ENCODE peak calls at places on chromosome 17, in eight cellular contexts. L is AG04450, U is coronary artery, O is heart left ventricle, K is right atrium auricular region, B is AG10803, E is fibroblast of pulmonary artery, X is mesothelial cell of epicardium. A is an unnamed sample.

GRCh38 chr17:44110011-44110686 is 13.3 kb downstream of the HDAC5 start:
- DNase-seq in L (no peak), U (peak), O (no peak), K (no peak), B (no peak), E (no peak), X (no peak), A (no peak)

GRCh38 chr17:80755650-80756405 is 211.2 kb downstream of the RPTOR start:
- DNase-seq in L (no peak), U (no peak), O (no peak), K (no peak), B (no peak), E (no peak), X (no peak), A (no peak)

GRCh38 chr17:1561420-1562177 is 993 bp downstream of the PITPNA start:
- DNase-seq in L (no peak), U (no peak), O (no peak), K (no peak), B (no peak), E (peak), X (no peak), A (no peak)

GRCh38 chr17:21283482-21284318 is 811 bp upstream of the MAP2K3 start:
- DNase-seq in L (no peak), U (peak), O (no peak), K (no peak), B (no peak), E (no peak), X (no peak), A (peak)

GRCh38 chr17:19714542-19715411 is 1.6 kb downstream of the SLC47A2 start:
- DNase-seq in L (no peak), U (peak), O (no peak), K (no peak), B (no peak), E (no peak), X (no peak), A (no peak)

GRCh38 chr17:35809855-35810461 is 674 bp downstream of the TAF15 start:
- DNase-seq in L (no peak), U (peak), O (no peak), K (no peak), B (peak), E (no peak), X (no peak), A (peak)

GRCh38 chr17:17757391-17757791 is 76.1 kb downstream of the RAI1 start:
- DNase-seq in L (no peak), U (no peak), O (no peak), K (no peak), B (no peak), E (no peak), X (no peak), A (no peak)

GRCh38 chr17:10735251-10735650 is 5.4 kb upstream of the TMEM220 start:
- DNase-seq in L (no peak), U (no peak), O (no peak), K (no peak), B (no peak), E (no peak), X (no peak), A (no peak)

GRCh38 chr17:7313028-7313889 is 1.9 kb downstream of the GPS2 start:
- DNase-seq in L (no peak), U (no peak), O (no peak), K (no peak), B (no peak), E (no peak), X (no peak), A (no peak)

GRCh38 chr17:50186661-50187402 is 14.6 kb downstream of the COL1A1 start:
- DNase-seq in L (no peak), U (no peak), O (no peak), K (no peak), B (peak), E (peak), X (no peak), A (no peak)

GRCh38 chr17:57107498-57108101 is 22.6 kb downstream of the AKAP1 start:
- DNase-seq in L (no peak), U (no peak), O (no peak), K (no peak), B (no peak), E (no peak), X (no peak), A (peak)

GRCh38 chr17:382644-383533 is 30.3 kb upstream of the RPH3AL start:
- DNase-seq in L (peak), U (no peak), O (no peak), K (no peak), B (peak), E (peak), X (no peak), A (no peak)

GRCh38 chr17:27780441-27781404 is 19.6 kb downstream of the NOS2 start:
- DNase-seq in L (no peak), U (no peak), O (no peak), K (no peak), B (no peak), E (no peak), X (no peak), A (no peak)

GRCh38 chr17:27951872-27952271 is 58.7 kb upstream of the LYRM9 start:
- DNase-seq in L (no peak), U (no peak), O (no peak), K (no peak), B (no peak), E (no peak), X (no peak), A (no peak)

GRCh38 chr17:80374732-80375118 is 40.2 kb upstream of the ENDOV start:
- DNase-seq in L (no peak), U (no peak), O (no peak), K (no peak), B (no peak), E (no peak), X (no peak), A (no peak)

GRCh38 chr17:48139948-48140347 is 32.4 kb downstream of the SNX11 start:
- DNase-seq in L (no peak), U (no peak), O (no peak), K (no peak), B (no peak), E (peak), X (no peak), A (no peak)
- TF ChIP-seq CTCF in L (no peak), U (no peak), O (no peak), K (no peak), B (no peak), E (no peak), X (no peak), A (no peak)

GRCh38 chr17:39108976-39109375 is 42.5 kb downstream of the PLXDC1 start:
- DNase-seq in L (no peak), U (no peak), O (peak), K (no peak), B (no peak), E (no peak), X (no peak), A (no peak)

GRCh38 chr17:39110435-39111136 is 40.9 kb downstream of the PLXDC1 start:
- DNase-seq in L (no peak), U (no peak), O (peak), K (no peak), B (no peak), E (no peak), X (no peak), A (no peak)

GRCh38 chr17:39107141-39107540 is 44.3 kb downstream of the PLXDC1 start:
- DNase-seq in L (no peak), U (no peak), O (peak), K (no peak), B (no peak), E (no peak), X (no peak), A (no peak)

GRCh38 chr17:39105705-39106104 is 45.7 kb downstream of the PLXDC1 start:
- DNase-seq in L (no peak), U (no peak), O (peak), K (no peak), B (no peak), E (no peak), X (no peak), A (no peak)

GRCh38 chr17:39107973-39108372 is 43.5 kb downstream of the PLXDC1 start:
- DNase-seq in L (no peak), U (no peak), O (peak), K (no peak), B (no peak), E (no peak), X (no peak), A (no peak)
- TF ChIP-seq CTCF in L (peak), U (no peak), O (no peak), K (no peak), B (no peak), E (no peak), X (no peak), A (no peak)

DNA sequence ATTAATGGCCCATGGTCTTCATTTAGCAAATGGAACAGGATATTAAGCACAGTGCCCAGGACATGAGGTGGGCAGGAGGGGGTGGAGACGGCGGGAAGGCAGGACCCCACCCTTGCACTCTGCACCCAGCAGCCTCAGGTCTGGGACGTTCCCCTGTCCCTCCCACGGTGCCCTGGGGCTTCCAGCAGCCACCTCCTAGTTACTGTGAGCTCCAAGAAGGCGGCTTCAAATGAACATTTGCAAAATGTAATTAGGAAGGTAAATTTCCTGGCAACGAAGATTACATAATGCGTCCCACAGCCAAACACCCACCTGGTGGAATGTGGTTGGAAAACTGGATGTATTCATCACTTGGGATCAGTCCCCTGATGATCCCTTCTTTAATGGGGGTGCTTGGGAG is 59.4 kb downstream of the ENGASE start:
- DNase-seq in L (no peak), U (no peak), O (no peak), K (no peak), B (no peak), E (no peak), X (no peak), A (no peak)
- TF ChIP-seq CTCF in L (no peak), U (no peak), O (no peak), K (no peak), B (no peak), E (no peak), X (no peak), A (no peak)

DNA sequence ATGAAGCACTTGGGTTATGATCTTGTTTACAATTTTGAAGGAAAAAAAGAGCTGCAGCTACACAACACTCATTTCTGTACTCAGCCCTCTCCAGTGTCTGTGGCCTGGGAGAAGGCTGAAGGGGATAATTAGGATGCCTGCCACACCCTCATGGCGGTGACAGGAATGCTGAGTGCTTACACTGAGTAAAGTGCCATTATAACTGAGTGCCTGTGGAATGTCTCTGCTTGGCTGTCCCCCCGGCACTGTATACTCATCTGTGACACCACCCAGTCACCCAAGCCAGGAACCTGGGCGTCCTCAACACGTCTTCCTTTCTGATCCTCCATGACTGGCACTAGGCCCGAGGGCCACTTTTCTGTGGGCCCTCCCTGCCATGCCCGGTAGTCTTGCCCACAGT is 3.5 kb upstream of the MRPL38 start:
- DNase-seq in L (no peak), U (no peak), O (peak), K (peak), B (peak), E (no peak), X (no peak), A (no peak)
- TF ChIP-seq CTCF in L (no peak), U (no peak), O (no peak), K (no peak), B (no peak), E (no peak), X (no peak), A (no peak)

DNA sequence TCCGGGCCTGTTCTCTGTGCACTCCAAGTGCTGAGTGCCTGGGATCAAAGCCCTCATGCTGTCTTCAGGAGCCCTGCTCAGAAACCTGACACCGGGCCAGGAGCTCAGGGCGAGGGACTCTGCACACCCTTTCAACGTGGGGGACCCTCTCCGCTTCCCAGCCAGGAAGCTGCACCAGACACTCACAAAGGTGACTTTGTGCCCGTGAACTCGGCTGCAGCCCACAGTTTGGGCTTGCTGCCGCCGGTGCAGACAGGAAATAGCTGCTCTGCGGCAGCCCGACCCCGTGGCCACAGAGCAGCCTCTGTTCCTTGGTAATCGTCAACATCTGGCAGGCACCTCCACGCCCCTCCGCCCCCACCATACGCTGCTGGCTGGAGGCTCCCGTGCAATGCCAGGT is 93.4 kb upstream of the METRNL start:
- DNase-seq in L (no peak), U (no peak), O (no peak), K (peak), B (peak), E (peak), X (no peak), A (no peak)
- TF ChIP-seq CTCF in L (no peak), U (no peak), O (no peak), K (no peak), B (no peak), E (no peak), X (no peak), A (no peak)

DNA sequence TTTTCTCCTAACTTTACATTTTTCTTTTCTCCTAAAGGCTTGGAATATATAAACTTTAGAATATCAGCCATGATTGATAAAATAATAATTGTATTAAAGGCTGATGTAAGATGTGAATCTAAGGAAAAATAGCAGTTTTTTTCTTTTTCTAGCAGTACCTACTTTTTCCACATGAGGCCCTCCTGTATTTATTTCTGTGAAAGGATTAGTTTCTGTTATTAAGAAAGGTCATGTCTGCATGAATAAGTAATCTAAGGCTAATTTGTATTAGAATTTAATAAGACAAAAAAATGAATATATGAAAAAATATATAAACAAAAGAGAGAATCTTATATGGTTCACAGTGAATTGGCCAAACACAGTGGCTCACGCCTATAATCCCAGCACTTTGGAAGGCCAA is 85.3 kb downstream of the STXBP4 start:
- DNase-seq in L (no peak), U (no peak), O (no peak), K (no peak), B (no peak), E (peak), X (no peak), A (peak)
- TF ChIP-seq CTCF in L (peak), U (no peak), O (peak), K (no peak), B (peak), E (peak), X (peak), A (peak)

GRCh38 chr17:29293890-29294579 is at the start of gene NUFIP2:
- DNase-seq in L (peak), U (peak), O (peak), K (peak), B (peak), E (peak), X (peak), A (peak)

GRCh38 chr17:29292992-29293889 is 707 bp downstream of the NUFIP2 start:
- DNase-seq in L (no peak), U (peak), O (peak), K (peak), B (peak), E (peak), X (peak), A (peak)

GRCh38 chr17:29289852-29290251 is 4.1 kb downstream of the NUFIP2 start:
- DNase-seq in L (no peak), U (no peak), O (no peak), K (no peak), B (no peak), E (no peak), X (no peak), A (no peak)

GRCh38 chr17:29292071-29292991 is 1.6 kb downstream of the NUFIP2 start:
- DNase-seq in L (no peak), U (peak), O (peak), K (peak), B (peak), E (peak), X (peak), A (peak)

DNA sequence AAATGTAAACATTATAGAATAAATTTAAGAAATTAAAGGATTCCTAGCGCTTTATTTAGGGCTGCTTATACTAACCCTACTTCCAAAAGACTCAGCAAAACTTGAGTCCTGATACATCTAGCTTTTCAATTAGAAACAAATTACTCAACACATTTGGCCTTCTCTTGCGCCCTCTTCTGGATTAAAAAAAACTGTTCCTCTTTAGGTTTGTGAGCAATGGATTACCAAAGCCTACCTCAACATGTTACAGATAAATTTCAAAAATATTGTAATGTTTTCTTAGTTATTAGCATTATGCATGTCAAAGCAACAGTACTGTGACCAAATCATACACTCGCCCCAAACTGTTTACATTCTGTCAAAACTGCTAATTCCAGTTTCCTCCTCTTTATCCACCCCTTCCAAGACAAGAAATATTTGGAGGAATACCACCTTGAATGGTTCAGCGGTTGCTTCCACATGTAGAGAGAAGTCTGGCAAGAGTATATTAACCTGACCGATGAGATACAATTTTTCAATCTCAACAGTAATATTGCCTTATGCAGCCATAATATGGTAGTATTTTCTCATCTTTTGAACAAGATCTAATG is 2.7 kb downstream of the NUFIP2 start:
- DNase-seq in L (peak), U (no peak), O (no peak), K (no peak), B (peak), E (peak), X (no peak), A (peak)
- TF ChIP-seq CTCF in L (peak), U (peak), O (peak), K (peak), B (peak), E (peak), X (peak), A (peak)

DNA sequence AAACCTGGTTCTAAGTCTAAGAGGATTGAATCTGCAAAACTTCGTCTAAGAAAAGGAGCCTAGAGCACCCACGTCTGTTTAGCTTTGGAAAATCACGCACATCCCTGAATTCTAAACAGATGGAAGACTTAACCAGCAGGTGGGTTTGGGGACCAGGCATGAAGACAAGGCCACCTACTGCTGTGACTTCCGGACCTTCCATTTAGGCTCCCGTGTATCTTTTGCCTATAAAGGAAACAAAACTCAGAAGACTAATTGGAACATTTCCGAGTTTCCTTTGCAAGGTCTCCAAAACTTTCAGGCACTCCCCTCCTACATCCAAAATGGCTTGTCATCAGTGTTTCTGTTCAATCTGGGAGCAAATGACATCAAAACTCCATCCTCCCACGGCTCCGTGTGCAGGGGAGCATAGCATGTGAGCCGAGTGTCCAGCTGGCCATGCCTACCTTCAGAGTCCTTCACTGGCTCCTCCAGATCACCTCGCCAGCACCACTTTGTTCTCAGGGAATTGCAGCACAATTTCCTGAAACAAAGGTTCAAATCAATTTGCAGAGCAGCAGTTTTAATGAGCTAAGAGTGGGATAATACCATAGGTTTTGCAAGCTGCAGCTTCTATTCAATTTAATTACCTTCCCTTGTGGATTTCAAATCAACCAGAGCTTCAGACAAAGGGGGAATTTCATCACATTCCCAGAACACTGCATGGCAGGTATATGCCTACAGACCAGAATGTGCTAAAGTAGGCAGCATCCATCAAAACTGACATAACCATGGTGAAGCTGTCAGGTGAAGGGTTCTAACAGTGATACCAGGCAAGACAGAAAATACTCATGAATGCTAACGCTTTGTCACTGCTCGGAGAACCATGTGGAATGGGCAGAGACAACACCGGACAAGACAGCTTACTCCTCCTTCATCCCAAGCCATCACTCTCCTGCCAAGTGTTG is 23.5 kb downstream of the CACNG1 start:
- DNase-seq in L (no peak), U (no peak), O (no peak), K (no peak), B (no peak), E (no peak), X (no peak), A (no peak)
- TF ChIP-seq CTCF in L (no peak), U (no peak), O (no peak), K (no peak), B (no peak), E (no peak), X (no peak), A (no peak)

DNA sequence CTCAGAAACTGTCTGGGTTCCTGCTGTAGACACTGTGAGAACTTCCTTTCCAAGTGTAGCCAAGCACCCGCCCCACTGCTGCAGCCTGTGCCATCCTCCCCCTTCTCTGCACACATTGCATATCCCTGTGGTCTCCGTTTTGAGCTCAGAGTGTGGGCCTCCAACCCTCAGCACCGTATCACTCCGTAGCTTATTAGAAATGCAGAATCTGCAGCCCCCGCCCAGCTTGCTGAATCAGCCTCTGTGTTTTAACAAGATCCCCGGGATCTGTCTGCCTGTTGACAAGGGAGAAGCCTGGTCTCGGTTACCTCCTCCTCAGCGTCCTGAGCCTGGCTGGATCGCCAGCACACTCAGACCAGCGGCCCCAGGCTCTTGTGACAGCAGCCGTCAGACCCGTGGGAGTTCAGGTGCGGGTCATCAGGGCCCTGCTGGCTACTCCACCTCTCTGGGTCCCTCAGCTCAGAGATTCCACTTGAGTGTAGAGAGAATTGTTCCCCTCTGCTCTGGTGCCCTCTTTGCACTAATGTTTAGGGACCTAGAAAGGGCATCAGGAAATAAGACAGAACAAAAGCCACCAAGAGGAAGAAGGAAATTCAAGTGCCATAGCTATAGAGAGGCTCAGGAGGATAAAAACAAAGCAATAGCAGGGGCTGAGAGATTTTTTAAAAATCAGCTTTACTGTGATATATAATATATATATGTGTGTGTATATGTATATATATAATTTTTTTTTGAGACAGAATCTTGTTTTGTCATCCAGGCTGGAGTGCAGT is 92.3 kb downstream of the PITPNC1 start:
- DNase-seq in L (no peak), U (no peak), O (no peak), K (no peak), B (no peak), E (peak), X (no peak), A (no peak)
- TF ChIP-seq CTCF in L (no peak), U (no peak), O (no peak), K (no peak), B (no peak), E (no peak), X (no peak), A (no peak)

A was measured in bronchial epithelial cell.